ENCODE peak calls at places on chromosomes 11 and 22, in four cellular contexts. X, U, C and N are unnamed samples. For H3K79me2, the result is how much of the 10 kb centered on the place peaks cover.

GRCh38 chr11:76560219-76560618 is 110.3 kb downstream of the LRRC32 start:
- DNase-seq in X (no peak), U (no peak), C (no peak), N (no peak)

GRCh38 chr11:87300640-87301381 is 263.1 kb downstream of the TMEM135 start:
- DNase-seq in X (no peak), U (no peak), C (no peak), N (no peak)

GRCh38 chr11:12692238-12693074 is 18.2 kb downstream of the TEAD1 start:
- DNase-seq in X (peak), U (no peak), C (no peak), N (no peak)

GRCh38 chr11:59174664-59175033 is 2.7 kb downstream of the DTX4 start:
- DNase-seq in X (peak), U (no peak), C (peak), N (no peak)

GRCh38 chr22:44119669-44120313 is 60.9 kb upstream of the PARVG start:
- DNase-seq in X (no peak), U (no peak), C (no peak), N (no peak)

GRCh38 chr11:112882494-112883381 is 78.5 kb upstream of the NCAM1 start:
- DNase-seq in X (no peak), U (no peak), C (peak), N (no peak)

GRCh38 chr11:80702264-80702663 is 1261.4 kb upstream of the TENM4 start:
- DNase-seq in X (no peak), U (no peak), C (no peak), N (no peak)

GRCh38 chr11:27215471-27216267 is 147.3 kb downstream of the CCDC34 start:
- DNase-seq in X (peak), U (peak), C (no peak), N (peak)

GRCh38 chr22:50674606-50675552 is 2.3 kb downstream of the SHANK3 start:
- DNase-seq in X (peak), U (peak), C (peak), N (peak)

GRCh38 chr22:30212996-30213441 is 33.5 kb downstream of the LIF start:
- DNase-seq in X (no peak), U (no peak), C (peak), N (no peak)

GRCh38 chr22:30214703-30215405 is 31.7 kb downstream of the LIF start:
- DNase-seq in X (no peak), U (no peak), C (no peak), N (peak)

GRCh38 chr22:30210235-30210831 is 36.2 kb downstream of the LIF start:
- DNase-seq in X (peak), U (no peak), C (peak), N (peak)

GRCh38 chr22:30211124-30211820 is 35.3 kb downstream of the LIF start:
- DNase-seq in X (no peak), U (no peak), C (no peak), N (no peak)

DNA sequence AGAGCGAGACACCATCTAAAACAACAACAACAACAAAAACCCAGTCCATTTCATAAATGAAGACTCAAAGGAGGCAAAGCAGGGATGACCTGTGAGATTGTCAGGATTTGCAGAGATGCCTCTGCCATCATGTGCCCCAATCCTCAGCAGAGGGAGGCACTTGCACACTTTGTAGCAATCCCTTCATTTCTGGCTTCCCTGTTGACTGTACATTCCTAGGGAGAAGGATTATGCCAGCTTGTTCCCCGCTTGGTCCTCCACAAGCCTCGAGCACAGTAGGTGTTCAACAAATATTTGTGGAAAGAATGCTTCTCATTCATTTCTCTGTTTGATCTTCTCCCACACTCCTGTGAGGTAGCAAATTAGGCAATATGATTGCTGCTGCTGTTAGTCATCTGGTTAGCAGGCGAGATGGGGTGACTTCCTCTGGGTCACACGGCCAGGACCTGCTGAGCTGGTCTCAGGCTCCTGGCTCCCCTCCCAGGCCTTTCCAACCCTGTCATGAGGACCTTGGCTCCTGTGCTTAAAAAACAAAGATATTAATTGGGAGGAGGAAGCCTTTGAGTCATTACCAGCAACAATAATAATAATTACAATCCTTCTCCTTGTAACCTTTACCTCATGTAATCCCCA is 34.1 kb downstream of the LIF start:
- DNase-seq in X (peak), U (no peak), C (peak), N (no peak)
- H2BK5ac ChIP-seq in X (no peak), U (no peak), C (no peak), N (no peak)

DNA sequence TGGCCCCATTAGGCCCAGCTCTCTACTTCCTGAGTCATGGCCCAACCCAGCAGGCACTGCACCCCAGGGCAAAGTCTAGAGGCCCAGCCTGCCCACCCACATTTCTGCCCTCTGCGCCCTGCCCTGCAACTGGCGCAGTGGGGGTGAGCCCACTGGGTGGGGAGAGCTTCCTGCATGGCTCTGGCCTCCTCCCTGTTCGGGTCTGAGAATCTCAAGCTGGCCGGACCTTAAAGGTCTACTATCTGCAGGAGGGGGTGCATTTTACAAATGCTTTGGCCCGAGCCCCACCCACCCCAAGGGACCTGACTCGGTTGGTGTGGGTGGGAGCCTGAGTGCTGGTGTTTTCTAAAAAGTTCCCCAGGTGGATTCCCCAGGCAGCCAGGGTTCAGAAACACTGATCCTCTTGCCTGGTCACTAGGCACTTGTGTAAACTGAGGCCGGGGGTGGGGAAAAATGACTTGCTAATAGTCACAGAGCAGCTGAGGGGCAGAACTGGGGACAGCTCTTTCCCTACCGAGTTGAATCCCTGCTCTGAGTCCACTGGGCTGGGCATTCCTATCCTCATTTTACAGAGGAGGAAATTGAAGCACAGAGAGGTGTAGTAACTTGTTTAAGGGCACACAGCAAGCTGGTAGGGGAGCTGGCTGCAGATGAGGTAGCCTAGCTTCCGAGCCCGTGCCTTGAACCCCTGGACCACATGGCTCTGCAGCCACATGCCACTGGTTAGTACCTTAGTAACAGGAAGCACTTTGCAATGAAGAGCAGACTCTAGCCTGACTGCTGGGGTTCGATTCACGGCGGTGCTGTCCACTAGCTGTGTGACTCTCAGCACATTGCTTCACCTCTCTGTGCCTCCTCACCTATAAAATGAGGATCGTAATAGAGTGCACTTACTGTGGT is 36.3 kb downstream of the CD82 start:
- DNase-seq in X (no peak), U (no peak), C (no peak), N (no peak)
- H3K18ac ChIP-seq in X (no peak), U (no peak), C (no peak), N (no peak)

GRCh38 chr11:86061483-86061882 is 7.4 kb downstream of the PICALM start:
- DNase-seq in X (no peak), U (no peak), C (no peak), N (no peak)

GRCh38 chr11:86062719-86063118 is 6.2 kb downstream of the PICALM start:
- DNase-seq in X (no peak), U (no peak), C (no peak), N (no peak)

GRCh38 chr11:86058360-86058759 is 10.5 kb downstream of the PICALM start:
- DNase-seq in X (peak), U (no peak), C (no peak), N (no peak)

GRCh38 chr11:86063536-86063935 is 5.3 kb downstream of the PICALM start:
- DNase-seq in X (no peak), U (no peak), C (no peak), N (no peak)

GRCh38 chr11:86060544-86060943 is 8.3 kb downstream of the PICALM start:
- DNase-seq in X (no peak), U (no peak), C (no peak), N (no peak)
- H3K79me2 ChIP-seq in X (half or more), U (half or more), C (under half), N (under half)

GRCh38 chr11:10488581-10489443 is 33.7 kb downstream of the AMPD3 start:
- DNase-seq in X (no peak), U (no peak), C (no peak), N (peak)

GRCh38 chr11:10490032-10490397 is 35.0 kb downstream of the AMPD3 start:
- DNase-seq in X (no peak), U (no peak), C (no peak), N (peak)

GRCh38 chr11:10492084-10492483 is 37.0 kb downstream of the AMPD3 start:
- DNase-seq in X (no peak), U (no peak), C (no peak), N (no peak)

GRCh38 chr11:10489444-10489785 is 34.4 kb downstream of the AMPD3 start:
- DNase-seq in X (no peak), U (no peak), C (no peak), N (no peak)

DNA sequence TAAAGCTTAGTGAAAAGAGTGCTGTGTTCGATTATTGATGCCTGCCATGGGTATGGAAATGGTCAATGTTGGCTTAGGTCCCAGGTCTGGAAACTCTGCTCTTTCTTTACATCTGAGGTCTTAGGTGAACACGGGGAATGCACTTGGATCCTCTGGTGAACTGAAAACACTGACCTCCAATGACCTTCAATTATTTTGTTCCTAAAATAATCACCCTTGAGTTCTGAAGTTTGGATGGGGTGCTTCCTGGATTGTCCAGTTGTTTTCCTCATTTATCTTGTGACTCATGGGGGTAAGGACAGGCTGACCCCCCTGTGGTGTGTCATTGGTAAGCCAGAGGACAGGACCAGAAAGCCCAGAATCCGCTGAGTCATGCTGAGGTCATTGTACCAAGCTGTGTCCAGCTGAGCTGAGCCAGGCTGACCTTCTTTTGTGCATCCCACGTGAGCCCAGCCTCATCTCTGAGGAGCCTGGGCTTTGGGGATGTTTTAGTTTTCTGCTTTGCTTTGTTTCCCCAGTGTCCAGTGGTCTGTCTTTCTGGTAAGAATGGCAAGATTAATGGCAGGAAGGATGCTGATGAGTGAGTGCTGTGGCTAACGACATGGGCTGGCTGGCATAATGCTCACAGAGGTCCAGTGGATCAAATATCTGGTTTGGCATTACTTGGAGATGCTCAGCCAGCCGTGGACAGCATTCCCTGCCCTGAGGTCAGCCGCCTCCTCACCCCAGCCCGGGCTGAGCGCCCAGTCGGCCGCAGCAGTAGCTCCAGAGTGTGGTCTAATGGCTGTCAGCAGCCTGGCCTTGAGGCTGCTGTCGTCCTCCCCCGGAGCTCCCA is 35.6 kb downstream of the AMPD3 start:
- DNase-seq in X (peak), U (no peak), C (peak), N (peak)
- H2BK5ac ChIP-seq in X (no peak), U (peak), C (no peak), N (no peak)

DNA sequence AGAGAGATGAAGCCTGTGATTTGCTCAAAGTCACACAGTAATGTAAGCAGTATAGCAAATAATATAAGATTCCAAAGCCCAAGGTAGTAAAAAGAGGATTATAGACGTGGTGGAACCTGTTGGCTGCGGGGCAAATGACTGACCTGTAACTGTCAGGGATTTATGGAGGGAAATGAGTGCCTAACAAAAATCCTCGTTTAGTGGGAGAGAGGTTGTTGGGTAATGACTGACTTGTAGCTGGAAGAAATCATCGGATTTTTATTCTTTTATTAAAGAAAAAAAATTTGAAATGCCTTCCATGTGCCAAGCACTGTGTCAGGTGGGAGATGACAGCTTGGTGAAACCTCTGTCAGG is 649 bp upstream of the CLP1 start:
- DNase-seq in X (no peak), U (no peak), C (no peak), N (no peak)
- H3K18ac ChIP-seq in X (no peak), U (peak), C (peak), N (no peak)

DNA sequence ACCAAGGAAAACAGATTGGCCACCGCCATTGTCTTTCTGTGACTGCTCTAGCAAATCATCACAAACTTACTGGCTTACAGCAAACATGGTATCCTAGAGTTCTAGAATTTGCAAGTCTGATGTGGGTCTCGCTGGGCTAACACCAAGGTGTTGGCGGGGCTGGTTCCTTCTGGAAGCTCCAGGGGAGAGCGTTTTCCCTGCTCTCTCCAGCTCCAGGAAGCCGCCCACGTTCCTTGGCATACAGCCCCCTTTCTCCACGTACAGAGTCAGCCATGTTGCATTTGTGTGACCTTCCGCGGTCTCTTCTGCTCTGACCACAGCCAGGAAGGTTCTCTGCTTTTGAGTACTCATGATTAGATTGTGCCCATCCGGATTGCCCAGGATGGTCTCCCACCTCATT is 27.5 kb downstream of the TBC1D22A start:
- DNase-seq in X (no peak), U (no peak), C (no peak), N (no peak)
- H3K79me2 ChIP-seq in X (under half), U (under half), C (under half), N (under half)

GRCh38 chr22:31750365-31751284 is 693 bp upstream of the PRR14L start:
- DNase-seq in X (no peak), U (no peak), C (no peak), N (no peak)
- H2BK5ac ChIP-seq in X (no peak), U (no peak), C (no peak), N (no peak)

DNA sequence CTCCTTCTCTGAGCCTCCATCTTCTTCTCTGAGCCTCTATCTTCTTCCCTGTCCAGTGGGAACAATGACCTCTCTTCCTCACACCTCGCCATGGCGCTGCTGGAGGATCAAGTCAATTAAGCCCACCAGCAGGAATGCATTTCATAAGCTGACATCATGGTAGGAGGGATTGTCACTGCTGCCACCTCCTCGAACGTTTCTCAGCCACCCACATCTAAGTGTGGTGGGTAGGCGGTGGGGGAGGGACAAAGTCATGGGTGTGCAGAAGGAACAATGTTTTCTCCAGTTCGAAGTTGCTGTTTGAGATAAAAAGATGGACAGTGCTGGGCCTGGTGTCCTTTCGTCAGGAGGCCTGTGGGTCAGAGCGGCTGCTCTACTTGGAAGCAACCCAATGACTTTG is 44.0 kb downstream of the DHCR7 start:
- DNase-seq in X (no peak), U (no peak), C (no peak), N (no peak)
- H3K18ac ChIP-seq in X (no peak), U (no peak), C (no peak), N (no peak)

DNA sequence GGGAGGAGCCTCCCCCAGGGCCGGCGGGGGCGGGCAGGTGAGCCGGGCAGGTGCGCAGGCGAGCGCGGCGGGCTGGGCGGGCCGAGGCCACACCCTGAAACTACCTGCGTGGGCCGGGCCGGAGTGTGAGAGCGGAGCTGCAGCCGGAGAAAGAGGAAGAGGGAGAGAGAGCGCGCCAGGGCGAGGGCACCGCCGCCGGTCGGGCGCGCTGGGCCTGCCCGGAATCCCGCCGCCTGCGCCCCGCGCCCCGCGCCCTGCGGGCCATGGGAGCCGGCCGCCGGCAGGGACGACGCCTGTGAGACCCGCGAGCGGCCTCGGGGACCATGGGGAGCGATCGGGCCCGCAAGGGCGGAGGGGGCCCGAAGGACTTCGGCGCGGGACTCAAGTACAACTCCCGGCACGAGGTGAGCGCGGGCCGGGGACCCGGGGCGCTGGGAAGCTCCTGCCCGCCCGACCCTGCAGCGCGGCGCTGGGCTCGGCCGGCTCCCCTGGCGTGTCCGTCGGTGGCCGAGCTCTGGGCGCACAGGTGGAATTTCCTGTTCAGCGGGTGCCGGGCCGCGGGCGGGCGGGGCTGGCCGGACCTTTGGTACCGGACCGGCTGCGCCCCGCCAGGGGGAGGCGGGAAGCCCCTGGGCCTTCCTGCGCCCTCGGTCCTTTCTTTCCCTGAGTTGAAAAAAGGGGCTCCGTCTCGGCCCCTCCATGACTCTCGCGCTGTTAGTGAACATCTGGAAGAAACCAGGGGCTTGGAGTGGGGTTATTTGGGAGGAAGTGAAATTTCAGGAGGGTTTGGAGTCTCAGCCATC is at the start of gene ST14:
- DNase-seq in X (peak), U (peak), C (no peak), N (peak)
- H3K79me2 ChIP-seq in X (under half), U (under half), C (under half), N (under half)